ENCODE peak calls at places on chromosomes 12 and 14, in four cellular contexts. R is SK-N-SH, Z is ascending aorta, H is thoracic aorta. Y is an unnamed sample.

GRCh38 chr14:75549169-75549568 is 26.9 kb downstream of the BATF start:
- DNase-seq in R (no peak), Z (no peak), H (no peak), Y (no peak)

GRCh38 chr12:9711664-9712063 is 21.2 kb downstream of the CLECL1 start:
- DNase-seq in R (no peak), Z (no peak), H (no peak), Y (no peak)

GRCh38 chr12:92469837-92470236 is 233.0 kb upstream of the PLEKHG7 start:
- DNase-seq in R (no peak), Z (no peak), H (no peak), Y (no peak)

GRCh38 chr14:69259531-69260245 is at the start of gene GALNT16:
- DNase-seq in R (peak; percentile 92), Z (peak; percentile 69), H (no peak), Y (peak; percentile 78)

GRCh38 chr12:65655074-65655493 is 169.2 kb upstream of the HMGA2 start:
- DNase-seq in R (no peak), Z (no peak), H (no peak), Y (no peak)

GRCh38 chr12:84862190-84862589 is 50.4 kb downstream of the SLC6A15 start:
- DNase-seq in R (no peak), Z (no peak), H (no peak), Y (no peak)

GRCh38 chr14:96762650-96763049 is 34.5 kb upstream of the VRK1 start:
- DNase-seq in R (peak; percentile 81), Z (no peak), H (no peak), Y (peak; percentile 42)

GRCh38 chr12:6551496-6552139 is 4.2 kb downstream of the IFFO1 start:
- DNase-seq in R (no peak), Z (peak; percentile 82), H (no peak), Y (no peak)

GRCh38 chr12:89702503-89702902 is 6.1 kb downstream of the ATP2B1 start:
- DNase-seq in R (no peak), Z (no peak), H (no peak), Y (no peak)

GRCh38 chr12:108532061-108532848 is 17.2 kb downstream of the FICD start:
- DNase-seq in R (no peak), Z (no peak), H (no peak), Y (no peak)

GRCh38 chr12:33486058-33486457 is 46.4 kb upstream of the SYT10 start:
- DNase-seq in R (no peak), Z (no peak), H (no peak), Y (no peak)

GRCh38 chr14:31059152-31059924 is 33.2 kb upstream of the STRN3 start:
- DNase-seq in R (no peak), Z (no peak), H (no peak), Y (peak; percentile 10)

GRCh38 chr12:26719852-26720251 is 113.1 kb downstream of the ITPR2 start:
- DNase-seq in R (no peak), Z (no peak), H (no peak), Y (no peak)

GRCh38 chr12:48750215-48750614 is 33.7 kb upstream of the CCNT1 start:
- DNase-seq in R (no peak), Z (no peak), H (no peak), Y (no peak)

GRCh38 chr14:75334191-75335051 is 55.8 kb downstream of the FOS start:
- DNase-seq in R (no peak), Z (peak; percentile 82), H (no peak), Y (peak; percentile 17)

GRCh38 chr12:104218935-104219334 is 3.4 kb downstream of the TXNRD1 start:
- DNase-seq in R (no peak), Z (no peak), H (no peak), Y (no peak)

GRCh38 chr14:81400852-81401251 is 728 bp upstream of the STON2 start:
- DNase-seq in R (no peak), Z (peak; percentile 82), H (peak; percentile 38), Y (peak; percentile 59)

GRCh38 chr12:59742831-59743230 is 147.0 kb downstream of the SLC16A7 start:
- DNase-seq in R (no peak), Z (no peak), H (no peak), Y (no peak)

GRCh38 chr12:122291431-122291830 is 25.1 kb upstream of the VPS33A start:
- DNase-seq in R (no peak), Z (no peak), H (no peak), Y (no peak)

GRCh38 chr12:460301-461230 is 827 bp downstream of the B4GALNT3 start:
- DNase-seq in R (peak; percentile 82), Z (peak; percentile 74), H (no peak), Y (peak; percentile 26)

GRCh38 chr12:130013771-130014484 is 110.1 kb upstream of the TMEM132D start:
- DNase-seq in R (peak; percentile 89), Z (no peak), H (no peak), Y (peak; percentile 70)

GRCh38 chr12:38919191-38919590 is 13.8 kb upstream of the CPNE8 start:
- DNase-seq in R (no peak), Z (no peak), H (no peak), Y (peak; percentile 42)

GRCh38 chr14:20681348-20682126 is 2.8 kb upstream of the RNASE4 start:
- DNase-seq in R (peak; percentile 51), Z (peak; percentile 94), H (peak; percentile 47), Y (peak; percentile 76)

GRCh38 chr12:58537278-58537677 is 383.0 kb downstream of the LRIG3 start:
- DNase-seq in R (no peak), Z (no peak), H (no peak), Y (no peak)

GRCh38 chr12:89349814-89350213 is 2.5 kb downstream of the DUSP6 start:
- DNase-seq in R (peak; percentile 38), Z (no peak), H (no peak), Y (peak; percentile 24)

GRCh38 chr14:92625213-92625612 is 111.6 kb downstream of the RIN3 start:
- DNase-seq in R (no peak), Z (no peak), H (no peak), Y (no peak)

GRCh38 chr12:103626498-103626897 is 39.4 kb downstream of the STAB2 start:
- DNase-seq in R (peak; percentile 40), Z (peak; percentile 67), H (peak; percentile 41), Y (peak; percentile 30)

GRCh38 chr14:85217412-85217811 is 312.5 kb upstream of the FLRT2 start:
- DNase-seq in R (no peak), Z (no peak), H (no peak), Y (no peak)

GRCh38 chr12:62862259-62862881 is 72.6 kb downstream of the PPM1H start:
- DNase-seq in R (no peak), Z (no peak), H (no peak), Y (no peak)

GRCh38 chr12:29783773-29784666 is at the start of gene TMTC1:
- DNase-seq in R (peak; percentile 95), Z (peak; percentile 84), H (no peak), Y (peak; percentile 91)

GRCh38 chr14:79834856-79835255 is 376.4 kb downstream of the DIO2 start:
- DNase-seq in R (no peak), Z (no peak), H (no peak), Y (no peak)

GRCh38 chr12:6069452-6070093 is 54.9 kb downstream of the VWF start:
- DNase-seq in R (no peak), Z (no peak), H (no peak), Y (no peak)

GRCh38 chr14:97486601-97487120 is 689.5 kb downstream of the VRK1 start:
- DNase-seq in R (no peak), Z (no peak), H (no peak), Y (no peak)

GRCh38 chr12:132066345-132066685 is 77.8 kb downstream of the DDX51 start:
- DNase-seq in R (no peak), Z (no peak), H (no peak), Y (no peak)

GRCh38 chr14:93981874-93982683 is 5.7 kb upstream of the ASB2 start:
- DNase-seq in R (no peak), Z (no peak), H (no peak), Y (no peak)

DNA sequence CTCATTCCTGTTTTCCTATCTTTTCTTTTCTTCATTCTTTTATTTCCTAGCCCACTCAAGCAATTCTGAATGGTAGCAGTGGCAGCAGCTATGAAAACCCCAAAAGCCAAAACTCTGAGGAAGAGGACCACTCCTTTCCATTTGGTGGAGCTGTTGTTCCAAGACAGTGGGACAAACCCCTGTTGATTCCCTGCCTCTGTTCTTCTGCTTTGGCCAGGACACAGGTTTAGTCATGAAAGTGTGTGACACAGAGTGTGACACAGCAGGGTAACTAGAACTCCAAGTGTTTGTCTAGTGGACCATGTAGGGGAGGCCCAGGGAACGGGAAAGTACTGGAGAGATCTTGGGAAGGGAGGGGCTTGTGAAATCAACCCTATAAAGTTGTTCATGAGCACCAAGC is 71.1 kb downstream of the PTCSC3 start:
- DNase-seq in R (no peak), Z (no peak), H (no peak), Y (no peak)
- TF ChIP-seq CTCF in R (no peak), Z (no peak), H (no peak), Y (no peak)

DNA sequence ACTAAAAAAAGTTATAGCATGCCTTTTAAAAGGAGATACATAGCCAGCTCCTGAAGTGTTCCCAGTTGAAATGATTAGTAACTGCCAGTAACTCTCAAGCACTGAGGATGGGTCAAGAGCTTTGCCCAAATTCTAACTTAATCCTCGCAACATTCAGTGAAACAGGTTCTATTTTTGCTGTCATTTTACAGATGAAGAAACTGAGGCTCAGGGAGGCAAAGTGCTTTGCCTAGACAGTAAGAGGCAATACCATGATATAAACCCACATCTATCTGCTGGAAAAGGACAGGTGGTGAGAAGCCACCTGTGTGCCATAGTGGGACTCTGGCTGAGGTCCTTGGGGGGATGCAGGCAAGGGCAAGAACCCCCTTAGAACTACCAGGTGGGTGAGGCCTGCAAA is 8.8 kb downstream of the TESC start:
- DNase-seq in R (no peak), Z (no peak), H (no peak), Y (no peak)
- TF ChIP-seq CTCF in R (no peak), Z (no peak), H (no peak), Y (no peak)

GRCh38 chr12:2051700-2052625 is 824 bp upstream of the CACNA1C start:
- DNase-seq in R (peak; percentile 59), Z (no peak), H (no peak), Y (no peak)

GRCh38 chr12:2053675-2054070 is 886 bp downstream of the CACNA1C start:
- DNase-seq in R (peak; percentile 81), Z (peak; percentile 74), H (no peak), Y (no peak)

GRCh38 chr12:2057041-2057792 is 4.4 kb downstream of the CACNA1C start:
- DNase-seq in R (peak; percentile 75), Z (peak; percentile 81), H (no peak), Y (peak; percentile 82)

GRCh38 chr12:2052861-2053674 is at the start of gene CACNA1C:
- DNase-seq in R (peak; percentile 93), Z (peak; percentile 78), H (no peak), Y (peak; percentile 64)

GRCh38 chr12:2054091-2055018 is 1.6 kb downstream of the CACNA1C start:
- DNase-seq in R (peak; percentile 58), Z (no peak), H (no peak), Y (no peak)
- TF ChIP-seq CTCF in R (no peak), Z (no peak), H (no peak), Y (no peak)

GRCh38 chr12:71138011-71138410 is 19.8 kb downstream of the TSPAN8 start:
- DNase-seq in R (no peak), Z (no peak), H (no peak), Y (no peak)
- TF ChIP-seq CTCF in R (no peak), Z (no peak), H (no peak), Y (no peak)